ENCODE peak calls at places on chromosomes 4 and X, in eight cellular contexts. E is NCI-H345, Z is M059J, C is fibroblast of mammary gland, X is activated T-cell treated with anti-CD3 and anti-CD28 coated beads for 24 hours, Y is cerebellum, W is H9, F is ovary. G is an unnamed sample.

GRCh38 chrX:38717871-38718270 is 83.4 kb upstream of the MID1IP1 start:
- DNase-seq in C (peak; percentile 34), F (no peak), Y (no peak), Z (peak; percentile 9), X (no peak), W (peak; percentile 36), E (peak; percentile 9), G (no peak)

GRCh38 chr4:89598602-89599001 is 238.4 kb downstream of the SNCA start:
- DNase-seq in F (no peak), Z (peak; percentile 16), C (peak; percentile 32), W (no peak), E (peak; percentile 3), X (no peak), Y (no peak), G (peak; percentile 60)

GRCh38 chr4:6113641-6114040 is 86.7 kb downstream of the JAKMIP1 start:
- DNase-seq in Z (no peak), Y (no peak), F (no peak), E (no peak), C (no peak), X (no peak), W (no peak), G (no peak)

GRCh38 chrX:68650491-68650890 is 3.0 kb downstream of the STARD8 start:
- DNase-seq in E (no peak), Z (peak; percentile 78), F (no peak), X (no peak), W (no peak), C (peak; percentile 70), Y (no peak), G (peak; percentile 44)

GRCh38 chrX:135982860-135983259 is 2.4 kb upstream of the SLC9A6 start:
- DNase-seq in Z (peak; percentile 11), C (peak; percentile 16), Y (no peak), X (no peak), E (no peak), F (no peak), W (no peak), G (no peak)

GRCh38 chr4:52889354-52889753 is 27.2 kb downstream of the RASL11B start:
- DNase-seq in Y (no peak), X (no peak), E (no peak), W (no peak), C (no peak), F (no peak), Z (no peak), G (no peak)

GRCh38 chr4:78057135-78057599 is at the start of gene FRAS1:
- DNase-seq in W (peak; percentile 68), Y (peak; percentile 8), X (no peak), Z (peak; percentile 3), E (peak; percentile 72), C (peak; percentile 27), F (peak; percentile 16), G (no peak)

GRCh38 chr4:81465668-81466357 is 5.9 kb downstream of the RASGEF1B start:
- DNase-seq in W (no peak), C (no peak), X (no peak), E (peak; percentile 85), Z (no peak), Y (no peak), F (no peak), G (no peak)

GRCh38 chr4:176393306-176394013 is 73.7 kb downstream of the SPCS3 start:
- DNase-seq in W (peak; percentile 29), Y (no peak), C (no peak), X (no peak), Z (peak; percentile 11), E (no peak), F (no peak), G (no peak)

GRCh38 chrX:46140272-46140671 is 404.9 kb downstream of the ZNF674 start:
- DNase-seq in C (peak; percentile 43), F (no peak), W (no peak), Y (no peak), X (peak; percentile 0), E (no peak), Z (peak; percentile 24), G (peak; percentile 72)

GRCh38 chr4:145816091-145816490 is 122.5 kb downstream of the ZNF827 start:
- DNase-seq in F (no peak), Z (peak; percentile 38), W (no peak), Y (no peak), E (no peak), X (no peak), C (no peak), G (no peak)

GRCh38 chr4:89868999-89869589 is 25.6 kb upstream of the MMRN1 start:
- DNase-seq in C (peak; percentile 13), W (no peak), F (no peak), Z (peak; percentile 1), X (no peak), E (no peak), Y (peak; percentile 3), G (peak; percentile 11)

GRCh38 chr4:53185853-53186590 is 179.8 kb downstream of the SCFD2 start:
- DNase-seq in Z (no peak), E (no peak), X (no peak), F (no peak), Y (no peak), C (peak; percentile 37), W (no peak), G (peak; percentile 8)

GRCh38 chr4:122341906-122342305 is 36.9 kb upstream of the ADAD1 start:
- DNase-seq in W (no peak), Y (no peak), C (peak; percentile 72), Z (peak; percentile 59), E (no peak), F (no peak), X (no peak), G (peak; percentile 98)

GRCh38 chr4:140637836-140638235 is 69.1 kb upstream of the UCP1 start:
- DNase-seq in E (peak; percentile 8), C (peak; percentile 37), F (no peak), Z (peak; percentile 23), W (peak; percentile 41), Y (no peak), X (peak; percentile 10), G (peak; percentile 22)

G was measured in renal cortical epithelial cell.